ENCODE peak calls at places on chromosome 12, in five cellular contexts. One of them, this sample, is unnamed. For H3K4me1, the result is how much of the 10 kb centered on the place peaks cover.

GRCh38 chr12:95653761-95654546 is 102.7 kb upstream of the USP44 start:
- DNase-seq in tibial nerve: peak
- DNase-seq in prostate gland: no peak
- DNase-seq in IMR-90: peak
- DNase-seq in A549: peak
- DNase-seq in this sample: no peak

GRCh38 chr12:78343657-78344056 is 513.0 kb downstream of the NAV3 start:
- DNase-seq in tibial nerve: no peak
- DNase-seq in A549: no peak
- DNase-seq in IMR-90: no peak
- DNase-seq in prostate gland: no peak
- DNase-seq in this sample: no peak

GRCh38 chr12:109605599-109606228 is 32.1 kb downstream of the MVK start:
- DNase-seq in IMR-90: no peak
- DNase-seq in prostate gland: no peak
- DNase-seq in A549: no peak
- DNase-seq in tibial nerve: no peak
- DNase-seq in this sample: no peak

GRCh38 chr12:51869490-51869865 is 18.4 kb upstream of the ANKRD33 start:
- DNase-seq in prostate gland: no peak
- DNase-seq in tibial nerve: no peak
- DNase-seq in A549: no peak
- DNase-seq in IMR-90: no peak
- DNase-seq in this sample: no peak

GRCh38 chr12:56520025-56520810 is 1.4 kb upstream of the RBMS2 start:
- DNase-seq in IMR-90: peak
- DNase-seq in tibial nerve: no peak
- DNase-seq in prostate gland: no peak
- DNase-seq in A549: no peak
- DNase-seq in this sample: no peak

GRCh38 chr12:57340104-57340503 is 89.1 kb upstream of the STAC3 start:
- DNase-seq in A549: peak
- DNase-seq in IMR-90: peak
- DNase-seq in prostate gland: peak
- DNase-seq in tibial nerve: peak
- DNase-seq in this sample: peak

GRCh38 chr12:28857327-28857726 is 291.8 kb upstream of the FAR2 start:
- DNase-seq in tibial nerve: no peak
- DNase-seq in prostate gland: no peak
- DNase-seq in IMR-90: no peak
- DNase-seq in A549: no peak
- DNase-seq in this sample: no peak

GRCh38 chr12:104792570-104792969 is 165.5 kb downstream of the SLC41A2 start:
- DNase-seq in IMR-90: peak
- DNase-seq in A549: peak
- DNase-seq in prostate gland: peak
- DNase-seq in tibial nerve: peak
- DNase-seq in this sample: peak

GRCh38 chr12:110937104-110937641 is 16.8 kb upstream of the MYL2 start:
- DNase-seq in IMR-90: peak
- DNase-seq in prostate gland: peak
- DNase-seq in A549: peak
- DNase-seq in tibial nerve: peak
- DNase-seq in this sample: peak

GRCh38 chr12:42090899-42091298 is 53.8 kb downstream of the GXYLT1 start:
- DNase-seq in tibial nerve: no peak
- DNase-seq in IMR-90: peak
- DNase-seq in prostate gland: no peak
- DNase-seq in A549: no peak
- DNase-seq in this sample: no peak

GRCh38 chr12:51323966-51324895 is at the start of gene BIN2:
- DNase-seq in IMR-90: no peak
- DNase-seq in A549: no peak
- DNase-seq in prostate gland: no peak
- DNase-seq in tibial nerve: no peak
- DNase-seq in this sample: peak

GRCh38 chr12:45816652-45817051 is 87.1 kb downstream of the ARID2 start:
- DNase-seq in IMR-90: no peak
- DNase-seq in prostate gland: no peak
- DNase-seq in tibial nerve: no peak
- DNase-seq in A549: no peak
- DNase-seq in this sample: no peak

GRCh38 chr12:32444895-32445294 is 45.5 kb downstream of the FGD4 start:
- DNase-seq in prostate gland: no peak
- DNase-seq in A549: peak
- DNase-seq in IMR-90: peak
- DNase-seq in tibial nerve: no peak
- DNase-seq in this sample: peak

GRCh38 chr12:66662729-66663128 is 16.1 kb downstream of the GRIP1 start:
- DNase-seq in prostate gland: no peak
- DNase-seq in tibial nerve: no peak
- DNase-seq in A549: no peak
- DNase-seq in IMR-90: peak
- DNase-seq in this sample: no peak

GRCh38 chr12:77965790-77966189 is 135.1 kb downstream of the NAV3 start:
- DNase-seq in tibial nerve: no peak
- DNase-seq in A549: no peak
- DNase-seq in prostate gland: no peak
- DNase-seq in IMR-90: peak
- DNase-seq in this sample: no peak

GRCh38 chr12:70444903-70445302 is 78.8 kb downstream of the KCNMB4 start:
- DNase-seq in A549: no peak
- DNase-seq in tibial nerve: no peak
- DNase-seq in prostate gland: no peak
- DNase-seq in IMR-90: no peak
- DNase-seq in this sample: no peak

GRCh38 chr12:121255433-121255832 is 41.1 kb downstream of the CAMKK2 start:
- DNase-seq in tibial nerve: no peak
- DNase-seq in IMR-90: no peak
- DNase-seq in prostate gland: no peak
- DNase-seq in A549: no peak
- DNase-seq in this sample: no peak

GRCh38 chr12:12010277-12011031 is 60.3 kb upstream of the BCL2L14 start:
- DNase-seq in A549: no peak
- DNase-seq in IMR-90: peak
- DNase-seq in tibial nerve: peak
- DNase-seq in prostate gland: peak
- DNase-seq in this sample: peak

GRCh38 chr12:12428047-12428446 is 71.2 kb downstream of the BORCS5 start:
- DNase-seq in tibial nerve: no peak
- DNase-seq in A549: no peak
- DNase-seq in IMR-90: no peak
- DNase-seq in prostate gland: no peak
- DNase-seq in this sample: no peak

GRCh38 chr12:110538869-110539622 is 36.9 kb downstream of the RAD9B start:
- DNase-seq in IMR-90: no peak
- DNase-seq in tibial nerve: no peak
- DNase-seq in prostate gland: no peak
- DNase-seq in A549: no peak
- DNase-seq in this sample: no peak

GRCh38 chr12:71958457-71958856 is 19.8 kb downstream of the TPH2 start:
- DNase-seq in tibial nerve: no peak
- DNase-seq in A549: no peak
- DNase-seq in IMR-90: peak
- DNase-seq in prostate gland: no peak
- DNase-seq in this sample: no peak

GRCh38 chr12:46267618-46268348 is 1.1 kb downstream of the SLC38A1 start:
- DNase-seq in prostate gland: peak
- DNase-seq in IMR-90: peak
- DNase-seq in tibial nerve: peak
- DNase-seq in A549: peak
- DNase-seq in this sample: peak

GRCh38 chr12:66066071-66066928 is 64.2 kb downstream of the LLPH start:
- DNase-seq in IMR-90: peak
- DNase-seq in prostate gland: no peak
- DNase-seq in A549: no peak
- DNase-seq in tibial nerve: no peak
- DNase-seq in this sample: no peak

GRCh38 chr12:130143136-130143535 is 19.1 kb upstream of the FZD10 start:
- DNase-seq in A549: no peak
- DNase-seq in prostate gland: no peak
- DNase-seq in IMR-90: no peak
- DNase-seq in tibial nerve: no peak
- DNase-seq in this sample: no peak

GRCh38 chr12:31732926-31733548 is 4.2 kb upstream of the AMN1 start:
- DNase-seq in prostate gland: peak
- DNase-seq in tibial nerve: no peak
- DNase-seq in IMR-90: peak
- DNase-seq in A549: peak
- DNase-seq in this sample: no peak

GRCh38 chr12:6215932-6216494 is 15.8 kb downstream of the CD9 start:
- DNase-seq in IMR-90: peak
- DNase-seq in tibial nerve: peak
- DNase-seq in A549: peak
- DNase-seq in prostate gland: peak
- DNase-seq in this sample: peak
- H3K27ac ChIP-seq in IMR-90: no peak
- H3K27ac ChIP-seq in tibial nerve: peak
- H3K27ac ChIP-seq in A549: peak
- H3K27ac ChIP-seq in prostate gland: peak
- H3K27ac ChIP-seq in this sample: peak

DNA sequence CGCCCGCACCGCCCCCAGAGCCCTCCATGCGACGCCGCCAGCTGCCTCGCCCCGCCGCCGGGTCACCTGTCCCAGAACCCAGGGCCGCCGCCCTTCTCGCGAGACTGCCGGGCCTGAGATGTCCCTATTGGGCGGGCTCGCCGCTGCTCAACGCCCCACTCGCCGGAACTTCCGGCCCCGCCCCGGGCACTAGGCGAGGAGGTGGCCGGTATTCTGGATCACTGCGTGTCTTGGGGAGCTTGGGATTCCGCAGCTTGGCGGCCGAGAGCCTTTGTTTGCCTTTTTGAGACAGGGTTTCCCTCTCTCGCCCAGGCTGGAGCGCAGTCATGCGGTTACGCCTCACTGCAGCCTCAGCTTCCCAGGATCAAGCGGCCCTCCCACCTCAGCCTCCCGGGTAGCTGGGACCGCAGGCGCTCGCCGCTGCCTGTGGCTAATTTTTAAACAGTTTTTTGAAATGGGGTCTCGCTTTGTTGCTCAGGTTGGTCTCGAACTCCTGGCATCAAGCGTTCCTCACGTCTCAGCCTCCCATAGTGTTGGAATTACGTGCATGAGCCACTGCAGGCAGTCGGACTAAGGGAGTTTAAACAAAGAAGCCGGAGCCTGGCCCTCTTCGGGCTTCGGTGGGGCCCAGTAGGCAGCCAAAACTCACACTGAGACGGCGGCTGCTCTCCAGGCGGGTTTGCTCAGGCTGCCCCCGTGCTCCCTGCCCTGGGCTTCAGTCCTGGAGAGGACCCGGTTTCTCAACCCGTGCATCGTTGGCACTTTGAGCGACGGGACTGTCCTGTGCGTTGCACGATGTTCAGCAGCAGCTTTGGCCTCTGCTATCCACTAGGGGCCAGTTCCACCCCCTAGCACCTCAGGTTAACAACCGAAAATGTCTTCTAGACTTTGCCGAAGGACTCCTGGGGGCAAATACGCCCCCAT is at the start of gene SLC15A4:
- DNase-seq in IMR-90: peak
- DNase-seq in A549: peak
- DNase-seq in prostate gland: peak
- DNase-seq in tibial nerve: peak
- DNase-seq in this sample: peak
- TF ChIP-seq POLR2A in IMR-90: peak
- TF ChIP-seq POLR2A in A549: peak
- TF ChIP-seq POLR2A in prostate gland: peak
- TF ChIP-seq POLR2A in tibial nerve: peak
- TF ChIP-seq POLR2A in this sample: peak

GRCh38 chr12:39618701-39619100 is 902 bp downstream of the ABCD2 start:
- DNase-seq in prostate gland: no peak
- DNase-seq in A549: no peak
- DNase-seq in IMR-90: no peak
- DNase-seq in tibial nerve: no peak
- DNase-seq in this sample: no peak
- H3K4me1 ChIP-seq in prostate gland: under half
- H3K4me1 ChIP-seq in A549: under half
- H3K4me1 ChIP-seq in IMR-90: under half
- H3K4me1 ChIP-seq in tibial nerve: under half
- H3K4me1 ChIP-seq in this sample: under half

GRCh38 chr12:94615284-94616216 is 34.8 kb downstream of the TMCC3 start:
- DNase-seq in A549: peak
- DNase-seq in IMR-90: peak
- DNase-seq in tibial nerve: no peak
- DNase-seq in prostate gland: peak
- DNase-seq in this sample: peak
- H3K27ac ChIP-seq in A549: peak
- H3K27ac ChIP-seq in IMR-90: no peak
- H3K27ac ChIP-seq in tibial nerve: peak
- H3K27ac ChIP-seq in prostate gland: peak
- H3K27ac ChIP-seq in this sample: no peak

GRCh38 chr12:106956048-106956935 is 585 bp downstream of the TMEM263 start:
- DNase-seq in IMR-90: peak
- DNase-seq in A549: peak
- DNase-seq in prostate gland: peak
- DNase-seq in tibial nerve: peak
- DNase-seq in this sample: peak
- TF ChIP-seq POLR2A in IMR-90: peak
- TF ChIP-seq POLR2A in A549: peak
- TF ChIP-seq POLR2A in prostate gland: peak
- TF ChIP-seq POLR2A in tibial nerve: peak
- TF ChIP-seq POLR2A in this sample: peak

DNA sequence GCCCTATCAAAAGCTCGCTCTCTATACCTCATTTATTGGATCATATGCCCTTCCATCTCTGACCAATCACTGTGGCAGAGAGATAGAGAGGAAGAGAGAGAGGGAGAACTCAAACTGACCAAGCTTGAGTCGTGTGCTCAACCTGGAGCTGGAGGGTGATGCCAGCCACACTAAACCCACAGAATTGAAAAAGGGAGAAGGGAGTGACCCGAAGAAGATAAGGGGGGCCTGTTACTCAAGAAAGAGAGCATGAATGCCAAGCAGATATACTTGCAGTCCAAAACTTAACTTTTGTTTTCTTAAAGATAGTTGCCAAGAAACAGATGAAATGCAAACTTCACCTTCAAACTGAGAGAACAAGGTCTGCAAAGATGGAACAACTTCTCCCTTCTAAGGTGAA is 112.7 kb downstream of the BTG1 start:
- DNase-seq in IMR-90: no peak
- DNase-seq in A549: no peak
- DNase-seq in tibial nerve: no peak
- DNase-seq in prostate gland: no peak
- DNase-seq in this sample: no peak
- H3K4me1 ChIP-seq in IMR-90: under half
- H3K4me1 ChIP-seq in A549: under half
- H3K4me1 ChIP-seq in tibial nerve: under half
- H3K4me1 ChIP-seq in prostate gland: under half
- H3K4me1 ChIP-seq in this sample: half or more

GRCh38 chr12:90298289-90298948 is 589.8 kb upstream of the ATP2B1 start:
- DNase-seq in IMR-90: no peak
- DNase-seq in tibial nerve: no peak
- DNase-seq in A549: no peak
- DNase-seq in prostate gland: no peak
- DNase-seq in this sample: no peak
- H3K27ac ChIP-seq in IMR-90: no peak
- H3K27ac ChIP-seq in tibial nerve: no peak
- H3K27ac ChIP-seq in A549: no peak
- H3K27ac ChIP-seq in prostate gland: no peak
- H3K27ac ChIP-seq in this sample: no peak

GRCh38 chr12:93441111-93441616 is 583 bp downstream of the UBE2N start:
- DNase-seq in A549: peak
- DNase-seq in IMR-90: peak
- DNase-seq in prostate gland: peak
- DNase-seq in tibial nerve: peak
- DNase-seq in this sample: peak
- TF ChIP-seq POLR2A in A549: no peak
- TF ChIP-seq POLR2A in IMR-90: no peak
- TF ChIP-seq POLR2A in prostate gland: no peak
- TF ChIP-seq POLR2A in tibial nerve: no peak
- TF ChIP-seq POLR2A in this sample: no peak

This sample was measured in body of pancreas.